ENCODE peak calls at places on chromosomes 1 and 21, in eight cellular contexts. U is DND-41, E is fibroblast of lung, D is HepG2, W is astrocyte, M is neural progenitor cell, G is HCT116, P is hepatocyte. R is an unnamed sample.

GRCh38 chr21:14602418-14602987 is 56.4 kb upstream of the SAMSN1 start:
- DNase-seq in U (peak), M (no peak), E (no peak), P (peak), G (no peak), W (no peak), D (no peak), R (no peak)

GRCh38 chr1:121558514-121558913 is 373.7 kb downstream of the SRGAP2C start:
- DNase-seq in U (no peak), G (no peak), P (no peak), W (peak), E (peak), D (no peak), M (peak), R (peak)

GRCh38 chr1:231021540-231022031 is 18.5 kb downstream of the FAM89A start:
- DNase-seq in M (no peak), D (no peak), P (no peak), U (no peak), W (no peak), E (no peak), G (no peak), R (no peak)

GRCh38 chr1:214676747-214677146 is 73.8 kb downstream of the CENPF start:
- DNase-seq in D (no peak), P (no peak), E (no peak), W (no peak), M (no peak), U (no peak), G (no peak), R (no peak)

GRCh38 chr1:31583995-31584868 is 7.9 kb downstream of the TINAGL1 start:
- DNase-seq in M (no peak), P (peak), G (no peak), E (peak), D (peak), U (no peak), W (no peak), R (peak)

GRCh38 chr21:32303385-32303784 is 4.7 kb downstream of the MRAP start:
- DNase-seq in W (no peak), G (no peak), P (no peak), U (no peak), D (no peak), M (no peak), E (no peak), R (no peak)

GRCh38 chr21:44299458-44300261 is at the start of gene PFKL:
- DNase-seq in W (peak), P (peak), E (peak), M (peak), U (peak), G (no peak), D (peak), R (peak)

GRCh38 chr1:81420760-81421159 is 380.0 kb upstream of the ADGRL2 start:
- DNase-seq in P (no peak), D (no peak), U (no peak), W (peak), G (no peak), E (no peak), M (no peak), R (no peak)

GRCh38 chr1:190908691-190909090 is 431.0 kb upstream of the BRINP3 start:
- DNase-seq in U (no peak), G (no peak), P (no peak), E (peak), M (no peak), W (peak), D (no peak), R (no peak)

GRCh38 chr21:17780539-17780938 is 38.6 kb downstream of the C21orf91 start:
- DNase-seq in G (no peak), W (peak), D (no peak), P (no peak), E (no peak), M (peak), U (no peak), R (peak)

GRCh38 chr21:15741510-15741909 is 11.7 kb downstream of the USP25 start:
- DNase-seq in M (no peak), E (peak), G (no peak), D (no peak), P (no peak), U (no peak), W (peak), R (peak)

GRCh38 chr1:243264718-243265117 is 8.9 kb downstream of the SDCCAG8 start:
- DNase-seq in W (peak), U (no peak), D (no peak), P (no peak), G (no peak), E (peak), M (no peak), R (peak)

GRCh38 chr1:99004270-99005141 is at the start of gene PLPPR5:
- DNase-seq in E (peak), W (peak), D (no peak), M (peak), G (no peak), U (no peak), P (peak), R (peak)

GRCh38 chr1:112079446-112079845 is 90.0 kb upstream of the KCND3 start:
- DNase-seq in U (no peak), G (no peak), M (no peak), P (no peak), E (no peak), W (no peak), D (no peak), R (no peak)

GRCh38 chr1:62882161-62882560 is 98.2 kb downstream of the ATG4C start:
- DNase-seq in P (no peak), M (peak), D (peak), G (no peak), U (no peak), W (no peak), E (no peak), R (no peak)

GRCh38 chr1:156961709-156962108 is 41.3 kb downstream of the LRRC71 start:
- DNase-seq in W (no peak), U (peak), E (no peak), P (no peak), D (no peak), G (peak), M (peak), R (no peak)

GRCh38 chr1:214281902-214282695 is 1.1 kb downstream of the SMYD2 start:
- DNase-seq in M (peak), P (peak), W (peak), D (peak), G (peak), U (no peak), E (peak), R (no peak)

GRCh38 chr1:52127181-52128175 is 14.4 kb upstream of the ZFYVE9 start:
- DNase-seq in E (peak), G (peak), U (peak), M (no peak), P (peak), D (peak), W (peak), R (peak)

GRCh38 chr1:175889848-175890247 is 146.5 kb upstream of the TNR start:
- DNase-seq in E (no peak), M (no peak), U (no peak), G (no peak), P (no peak), D (no peak), W (no peak), R (no peak)

GRCh38 chr1:29410476-29410875 is 174.2 kb downstream of the PTPRU start:
- DNase-seq in D (no peak), P (no peak), W (no peak), U (no peak), E (no peak), M (peak), G (no peak), R (no peak)

GRCh38 chr21:9767592-9768375 is 753.6 kb upstream of the TPTE start:
- DNase-seq in P (no peak), G (no peak), M (no peak), E (no peak), D (no peak), W (no peak), U (no peak), R (no peak)

GRCh38 chr1:113390871-113391642 is 742 bp downstream of the MAGI3 start:
- DNase-seq in W (no peak), P (peak), D (no peak), M (peak), G (no peak), U (peak), E (peak), R (peak)

GRCh38 chr1:201945157-201945556 is 1.2 kb downstream of the LMOD1 start:
- DNase-seq in P (no peak), D (no peak), M (peak), G (no peak), U (no peak), W (no peak), E (no peak), R (no peak)
- H2AFZ ChIP-seq in P (no peak), D (no peak), M (no peak), G (no peak), U (no peak), W (no peak), E (no peak), R (no peak)

GRCh38 chr1:233327938-233328660 is 575 bp downstream of the MAP3K21 start:
- DNase-seq in U (peak), W (no peak), M (peak), E (no peak), D (no peak), G (no peak), P (peak), R (peak)
- TF ChIP-seq EZH2 in U (no peak), W (peak), M (peak), E (no peak), D (no peak), G (no peak), P (no peak), R (peak)

DNA sequence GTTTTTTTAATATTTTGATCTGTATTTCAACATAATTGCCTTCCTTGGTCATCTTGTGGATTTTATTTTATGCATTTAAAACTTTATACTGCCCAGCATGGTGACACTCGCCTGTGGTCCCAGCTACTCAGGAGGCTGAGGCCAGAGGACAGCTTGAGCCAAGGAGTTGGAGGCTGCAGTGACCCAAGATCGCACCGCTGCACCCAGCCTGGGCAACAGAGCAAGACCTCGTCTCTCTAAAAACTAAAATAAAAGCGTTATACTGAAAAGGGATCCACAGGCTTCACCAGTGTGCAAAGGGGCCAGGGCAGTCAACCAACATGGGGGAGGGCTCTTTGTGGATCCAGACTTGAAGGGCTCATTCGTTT is 1.4 kb downstream of the NID1 start:
- DNase-seq in P (no peak), W (no peak), U (no peak), M (no peak), D (no peak), G (no peak), E (no peak), R (no peak)
- H3K4me2 ChIP-seq in P (peak), W (peak), U (no peak), M (peak), D (peak), G (no peak), E (peak), R (peak)

GRCh38 chr21:37472581-37472980 is 106.0 kb downstream of the DYRK1A start:
- DNase-seq in U (no peak), E (no peak), W (no peak), P (no peak), G (no peak), M (no peak), D (no peak), R (no peak)

GRCh38 chr21:37475186-37475868 is 108.8 kb downstream of the DYRK1A start:
- DNase-seq in U (no peak), M (no peak), G (no peak), E (no peak), D (no peak), W (no peak), P (no peak), R (no peak)

GRCh38 chr21:37469441-37469840 is 102.9 kb downstream of the DYRK1A start:
- DNase-seq in G (no peak), W (no peak), E (no peak), P (no peak), M (no peak), U (no peak), D (no peak), R (no peak)

GRCh38 chr21:37478821-37479220 is 112.2 kb downstream of the DYRK1A start:
- DNase-seq in G (no peak), W (no peak), U (no peak), E (no peak), P (no peak), D (peak), M (no peak), R (no peak)

GRCh38 chr21:37474342-37474741 is 107.8 kb downstream of the DYRK1A start:
- DNase-seq in W (no peak), G (no peak), U (no peak), M (no peak), E (no peak), D (no peak), P (no peak), R (no peak)
- H2AFZ ChIP-seq in W (no peak), G (no peak), U (no peak), M (no peak), E (no peak), D (no peak), P (no peak), R (no peak)

GRCh38 chr1:110673805-110674336 is 869 bp downstream of the KCNA3 start:
- DNase-seq in E (no peak), U (peak), D (no peak), M (no peak), P (no peak), G (no peak), W (no peak), R (no peak)
- TF ChIP-seq EZH2 in E (no peak), U (no peak), D (no peak), M (peak), P (no peak), G (no peak), W (no peak), R (no peak)

DNA sequence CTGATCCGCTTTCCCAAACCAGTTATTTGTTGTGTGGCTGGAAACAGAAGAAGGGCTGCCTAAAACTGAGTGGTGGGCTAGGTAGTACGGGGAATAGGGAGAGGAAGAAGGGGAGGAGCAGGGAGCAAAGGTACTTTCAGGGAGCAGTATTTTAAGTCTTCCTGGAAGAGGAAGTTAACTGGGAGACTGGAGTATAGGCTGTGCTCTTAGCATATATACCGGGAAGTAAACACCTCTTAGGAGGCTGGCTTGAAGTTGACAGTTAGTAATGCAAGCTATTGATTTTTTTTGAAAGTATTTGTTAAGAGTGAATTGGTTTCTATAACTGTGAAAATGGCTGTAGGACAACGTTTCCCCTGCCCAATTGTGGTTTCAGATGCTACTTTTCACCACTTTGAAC is 38.5 kb downstream of the UCK2 start:
- DNase-seq in G (no peak), D (no peak), P (no peak), W (no peak), U (no peak), M (no peak), E (no peak), R (no peak)
- H3K4me2 ChIP-seq in G (no peak), D (no peak), P (no peak), W (no peak), U (peak), M (no peak), E (no peak), R (no peak)

GRCh38 chr1:203199481-203200058 is 13.1 kb upstream of the CHI3L1 start:
- DNase-seq in E (no peak), D (no peak), U (no peak), P (no peak), W (no peak), M (no peak), G (no peak), R (no peak)
- H2AFZ ChIP-seq in E (no peak), D (no peak), U (no peak), P (no peak), W (no peak), M (no peak), G (no peak), R (no peak)

R was measured in endothelial cell of umbilical vein.